ENCODE peak calls at places on chromosomes 11 and 22, in nine cellular contexts. C is astrocyte of the spinal cord, Y is GM06990, L is AG09309, D is stomach, B is A549, E is B cell, Z is tibial nerve, U is AG10803. F is an unnamed sample.

GRCh38 chr11:3094223-3094824 is 37.1 kb upstream of the CARS1 start:
- DNase-seq in E (no peak), L (no peak), U (no peak), Y (no peak), B (no peak), C (no peak), D (peak; percentile 10), Z (no peak), F (no peak)

GRCh38 chr11:94740975-94741707 is 27.0 kb upstream of the AMOTL1 start:
- DNase-seq in Z (no peak), B (peak; percentile 83), U (peak; percentile 67), L (peak; percentile 28), Y (no peak), E (peak; percentile 8), C (peak; percentile 67), D (no peak), F (peak; percentile 44)

GRCh38 chr11:304915-305833 is 2.4 kb upstream of the IFITM2 start:
- DNase-seq in Y (no peak), B (peak; percentile 74), D (peak; percentile 65), E (peak; percentile 66), U (peak; percentile 83), C (peak; percentile 81), L (peak; percentile 55), Z (peak; percentile 65), F (peak; percentile 73)

GRCh38 chr11:74672332-74672955 is 58.8 kb downstream of the CHRDL2 start:
- DNase-seq in Y (no peak), B (peak; percentile 21), C (no peak), Z (no peak), E (no peak), L (no peak), D (no peak), U (peak; percentile 29), F (peak; percentile 8)

GRCh38 chr22:29702025-29702930 is 17.5 kb upstream of the CABP7 start:
- DNase-seq in E (no peak), L (no peak), Y (no peak), C (no peak), U (no peak), D (no peak), B (peak; percentile 29), Z (no peak), F (no peak)

GRCh38 chr11:68855205-68855978 is 13.7 kb upstream of the CPT1A start:
- DNase-seq in Y (peak; percentile 34), D (no peak), E (peak; percentile 66), C (peak; percentile 38), L (no peak), U (peak; percentile 55), B (no peak), Z (no peak), F (peak; percentile 34)

GRCh38 chr11:121614661-121615240 is 162.0 kb upstream of the SORL1-AS1 start:
- DNase-seq in C (no peak), E (no peak), D (no peak), Y (no peak), L (no peak), Z (no peak), U (no peak), B (no peak), F (no peak)

GRCh38 chr22:19201858-19202798 is 23.6 kb upstream of the SLC25A1 start:
- DNase-seq in L (no peak), E (no peak), Y (no peak), U (no peak), D (no peak), C (no peak), Z (no peak), B (no peak), F (no peak)

GRCh38 chr11:73759520-73760065 is 1.3 kb downstream of the RAB6A start:
- DNase-seq in E (no peak), U (peak; percentile 44), D (no peak), C (peak; percentile 45), B (peak; percentile 26), Z (no peak), L (no peak), Y (no peak), F (no peak)

GRCh38 chr11:77200351-77200750 is 72.3 kb downstream of the MYO7A start:
- DNase-seq in U (no peak), E (no peak), D (peak; percentile 10), Z (no peak), B (no peak), Y (no peak), L (no peak), C (no peak), F (no peak)

GRCh38 chr11:32266611-32267010 is 168.7 kb downstream of the WT1 start:
- DNase-seq in L (no peak), U (no peak), E (no peak), Y (no peak), D (no peak), Z (no peak), C (no peak), B (no peak), F (no peak)

GRCh38 chr22:44337658-44338004 is 24.9 kb upstream of the SHISAL1 start:
- DNase-seq in E (no peak), U (peak; percentile 60), D (peak; percentile 32), L (no peak), B (peak; percentile 33), Y (no peak), Z (no peak), C (peak; percentile 59), F (no peak)

GRCh38 chr11:44016129-44016528 is 31.7 kb upstream of the ACCSL start:
- DNase-seq in D (peak; percentile 24), L (no peak), E (no peak), B (peak; percentile 32), Y (no peak), Z (peak; percentile 30), C (peak; percentile 42), U (peak; percentile 89), F (no peak)

DNA sequence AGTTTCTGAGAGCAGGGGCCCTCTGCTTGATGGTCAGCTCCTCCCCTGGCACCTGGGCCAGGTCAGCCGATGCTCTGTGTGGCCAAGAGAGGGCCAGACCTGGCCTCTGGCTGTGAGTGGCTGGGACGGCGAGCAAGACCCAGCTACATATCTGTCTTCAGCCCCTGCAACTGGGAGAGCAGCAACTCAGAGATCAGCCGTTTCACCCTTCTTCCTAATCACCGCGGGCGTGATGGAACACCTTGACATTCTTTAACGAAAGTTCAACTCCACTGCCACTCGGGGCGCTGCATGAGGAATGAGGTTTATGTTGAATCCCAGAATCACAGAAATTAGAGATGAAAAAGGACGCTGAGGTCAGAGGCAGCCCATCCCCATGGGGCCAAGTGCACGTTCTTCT is 195.9 kb downstream of the TRIM29 start:
- DNase-seq in U (no peak), L (no peak), Y (no peak), C (no peak), E (no peak), B (no peak), Z (no peak), D (no peak), F (no peak)
- TF ChIP-seq CTCF in U (no peak), L (no peak), Y (no peak), C (no peak), E (no peak), B (no peak), Z (no peak), D (no peak), F (no peak)

DNA sequence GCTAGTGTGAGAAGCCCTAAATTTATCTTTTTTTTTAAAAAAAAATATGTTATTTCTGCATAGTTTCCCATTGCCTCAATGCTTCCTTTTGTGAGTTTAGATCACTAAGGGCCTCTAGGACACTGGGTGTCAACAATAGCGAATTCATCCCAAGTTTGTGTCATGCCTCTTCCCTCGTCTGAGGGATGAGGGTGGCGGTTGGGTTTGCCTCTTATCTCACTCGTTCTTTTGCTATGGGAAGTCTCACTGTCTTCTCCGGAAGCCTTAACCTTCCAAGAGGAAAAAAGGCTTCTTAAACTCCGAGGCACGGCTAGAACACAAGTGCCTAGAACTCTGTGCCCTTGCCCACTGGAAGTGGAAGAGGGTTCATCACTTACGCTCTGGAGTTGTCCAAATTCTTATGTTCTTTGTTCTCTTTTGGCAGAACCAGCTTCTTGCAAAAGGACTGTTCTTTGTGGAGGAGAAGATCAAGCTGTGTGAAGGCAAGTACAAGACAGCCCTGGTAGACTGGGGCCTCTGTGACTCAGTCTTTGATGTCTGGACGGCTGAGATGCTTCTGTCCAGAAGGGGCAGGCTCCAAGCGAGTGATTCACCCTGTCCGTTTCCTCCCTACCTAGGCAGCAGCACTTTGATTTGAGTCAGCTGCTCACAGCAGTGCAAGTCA is 78.5 kb downstream of the TRAF6 start:
- DNase-seq in B (peak; percentile 86), Y (no peak), C (peak; percentile 98), Z (no peak), U (peak; percentile 96), E (no peak), L (peak; percentile 88), D (peak; percentile 27), F (no peak)
- TF ChIP-seq CTCF in B (no peak), Y (peak; percentile 4), C (peak; percentile 38), Z (no peak), U (peak; percentile 42), E (no peak), L (peak; percentile 40), D (no peak), F (no peak)

DNA sequence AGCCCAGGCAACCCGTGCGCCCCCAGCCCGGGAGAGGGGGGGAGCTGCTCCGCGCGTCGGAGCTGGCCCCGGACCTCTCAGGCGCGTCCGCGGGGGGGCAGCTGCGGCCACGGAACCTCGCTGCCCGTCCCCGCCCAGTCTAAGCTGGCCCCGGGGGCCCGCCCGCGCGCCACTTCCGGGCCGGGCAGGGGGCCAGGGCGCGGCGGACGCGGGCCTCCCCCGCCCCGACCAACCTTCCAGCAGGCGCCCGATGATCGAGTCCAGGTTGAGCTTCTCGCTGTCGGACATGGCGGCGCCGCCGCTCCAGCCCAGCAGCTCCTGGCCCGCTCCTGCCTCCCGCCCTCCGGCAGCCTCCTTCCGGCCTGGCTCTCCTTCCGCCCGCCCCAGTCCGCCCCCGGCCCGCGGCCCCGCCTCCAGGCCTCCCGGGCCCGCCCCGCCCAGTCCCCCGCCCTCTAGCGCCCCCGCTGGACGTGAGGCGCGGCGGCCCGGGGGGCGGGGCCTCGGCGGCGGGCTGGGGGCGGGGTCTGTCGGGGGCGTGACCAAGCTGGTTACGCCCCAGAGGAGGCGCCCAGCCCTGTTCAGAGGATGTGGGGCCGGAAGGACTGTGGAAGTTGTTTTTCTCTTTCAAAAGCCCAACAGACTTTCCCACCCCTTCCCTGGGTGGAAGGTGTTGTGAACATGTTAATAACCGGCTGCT is at the start of gene PPP1CA:
- DNase-seq in Y (peak; percentile 89), D (peak; percentile 93), L (peak; percentile 38), B (peak; percentile 89), C (peak; percentile 87), Z (peak; percentile 78), E (peak; percentile 94), U (peak; percentile 87), F (peak; percentile 99)
- TF ChIP-seq CTCF in Y (peak; percentile 9), D (no peak), L (peak; percentile 17), B (peak; percentile 75), C (peak; percentile 15), Z (peak; percentile 84), E (peak; percentile 70), U (no peak), F (peak; percentile 50)

GRCh38 chr11:124113890-124114289 is 1.4 kb upstream of the VWA5A start:
- DNase-seq in B (no peak), D (no peak), C (peak; percentile 40), E (no peak), L (no peak), U (no peak), Z (no peak), Y (no peak), F (no peak)

GRCh38 chr11:124109377-124109776 is 5.9 kb upstream of the VWA5A start:
- DNase-seq in U (no peak), C (no peak), D (no peak), Z (no peak), Y (no peak), L (no peak), B (no peak), E (peak; percentile 18), F (no peak)

DNA sequence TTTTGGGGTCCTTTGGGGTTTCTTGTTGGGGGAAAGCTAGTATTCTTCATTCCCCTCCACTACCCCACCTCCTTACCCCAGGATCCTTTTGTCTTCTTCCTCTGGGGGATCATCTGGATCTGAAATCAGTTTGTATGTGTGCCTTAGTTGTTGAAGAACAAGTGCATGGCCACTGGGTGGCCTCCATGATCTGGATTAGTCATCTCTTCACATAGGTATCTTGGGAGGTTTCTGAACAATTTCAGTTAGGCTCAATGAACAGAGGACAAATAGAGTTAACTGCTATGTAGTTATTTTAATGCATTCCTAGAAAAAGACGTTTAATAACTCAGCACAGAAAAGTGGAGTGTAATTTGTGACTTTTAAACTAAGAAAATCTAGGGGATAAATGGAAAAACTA is 7.1 kb upstream of the VWA5A start:
- DNase-seq in C (peak; percentile 55), Y (no peak), Z (no peak), E (peak; percentile 24), U (no peak), L (no peak), B (peak; percentile 29), D (no peak), F (peak; percentile 15)
- TF ChIP-seq CTCF in C (peak; percentile 47), Y (peak; percentile 31), Z (no peak), E (peak; percentile 20), U (peak; percentile 25), L (peak; percentile 19), B (no peak), D (no peak), F (peak; percentile 40)

F was measured in GM10248.